ENCODE peak calls at places on chromosome 7, in seven cellular contexts. One of them, this sample, is unnamed.

GRCh38 chr7:33804261-33804660 is 101.1 kb upstream of the BMPER start:
- DNase-seq in mammary epithelial cell: no peak
- DNase-seq in renal cortical epithelial cell: no peak
- DNase-seq in activated naive CD8-positive, alpha-beta T cell treated with anti-CD3 and anti-CD28 coated beads for 36 hours: no peak
- DNase-seq in HFFc6: no peak
- DNase-seq in psoas muscle: no peak
- DNase-seq in IMR-90: no peak
- DNase-seq in this sample: no peak

GRCh38 chr7:133315332-133316040 is 62.6 kb downstream of the EXOC4 start:
- DNase-seq in psoas muscle: no peak
- DNase-seq in IMR-90: peak; percentile 75
- DNase-seq in HFFc6: peak; percentile 36
- DNase-seq in mammary epithelial cell: no peak
- DNase-seq in renal cortical epithelial cell: peak; percentile 15
- DNase-seq in activated naive CD8-positive, alpha-beta T cell treated with anti-CD3 and anti-CD28 coated beads for 36 hours: no peak
- DNase-seq in this sample: no peak

GRCh38 chr7:140678081-140678815 is 5.5 kb downstream of the ADCK2 start:
- DNase-seq in psoas muscle: no peak
- DNase-seq in activated naive CD8-positive, alpha-beta T cell treated with anti-CD3 and anti-CD28 coated beads for 36 hours: no peak
- DNase-seq in IMR-90: no peak
- DNase-seq in mammary epithelial cell: no peak
- DNase-seq in renal cortical epithelial cell: no peak
- DNase-seq in HFFc6: no peak
- DNase-seq in this sample: no peak

GRCh38 chr7:46397591-46397990 is 476.5 kb upstream of the IGFBP3 start:
- DNase-seq in HFFc6: no peak
- DNase-seq in mammary epithelial cell: no peak
- DNase-seq in IMR-90: no peak
- DNase-seq in renal cortical epithelial cell: no peak
- DNase-seq in psoas muscle: no peak
- DNase-seq in activated naive CD8-positive, alpha-beta T cell treated with anti-CD3 and anti-CD28 coated beads for 36 hours: no peak
- DNase-seq in this sample: no peak

GRCh38 chr7:149884016-149884415 is 10.2 kb downstream of the ATP6V0E2 start:
- DNase-seq in IMR-90: no peak
- DNase-seq in psoas muscle: no peak
- DNase-seq in renal cortical epithelial cell: no peak
- DNase-seq in mammary epithelial cell: no peak
- DNase-seq in activated naive CD8-positive, alpha-beta T cell treated with anti-CD3 and anti-CD28 coated beads for 36 hours: no peak
- DNase-seq in HFFc6: no peak
- DNase-seq in this sample: no peak

GRCh38 chr7:93933190-93933589 is 11.7 kb downstream of the GNG11 start:
- DNase-seq in renal cortical epithelial cell: peak; percentile 36
- DNase-seq in mammary epithelial cell: no peak
- DNase-seq in psoas muscle: no peak
- DNase-seq in activated naive CD8-positive, alpha-beta T cell treated with anti-CD3 and anti-CD28 coated beads for 36 hours: no peak
- DNase-seq in IMR-90: no peak
- DNase-seq in HFFc6: no peak
- DNase-seq in this sample: no peak

GRCh38 chr7:104089622-104090021 is 100.2 kb upstream of the RELN start:
- DNase-seq in mammary epithelial cell: no peak
- DNase-seq in IMR-90: no peak
- DNase-seq in renal cortical epithelial cell: no peak
- DNase-seq in psoas muscle: no peak
- DNase-seq in HFFc6: no peak
- DNase-seq in activated naive CD8-positive, alpha-beta T cell treated with anti-CD3 and anti-CD28 coated beads for 36 hours: no peak
- DNase-seq in this sample: no peak

GRCh38 chr7:12889391-12889790 is 202.0 kb downstream of the ARL4A start:
- DNase-seq in HFFc6: no peak
- DNase-seq in activated naive CD8-positive, alpha-beta T cell treated with anti-CD3 and anti-CD28 coated beads for 36 hours: no peak
- DNase-seq in IMR-90: peak; percentile 51
- DNase-seq in psoas muscle: no peak
- DNase-seq in mammary epithelial cell: no peak
- DNase-seq in renal cortical epithelial cell: no peak
- DNase-seq in this sample: no peak

GRCh38 chr7:135853499-135853898 is 104.9 kb upstream of the FAM180A start:
- DNase-seq in activated naive CD8-positive, alpha-beta T cell treated with anti-CD3 and anti-CD28 coated beads for 36 hours: no peak
- DNase-seq in psoas muscle: no peak
- DNase-seq in mammary epithelial cell: peak; percentile 62
- DNase-seq in HFFc6: peak; percentile 42
- DNase-seq in renal cortical epithelial cell: peak; percentile 94
- DNase-seq in IMR-90: no peak
- DNase-seq in this sample: no peak

GRCh38 chr7:23022831-23023230 is 8.9 kb upstream of the HYCC1 start:
- DNase-seq in HFFc6: no peak
- DNase-seq in psoas muscle: no peak
- DNase-seq in mammary epithelial cell: no peak
- DNase-seq in IMR-90: no peak
- DNase-seq in activated naive CD8-positive, alpha-beta T cell treated with anti-CD3 and anti-CD28 coated beads for 36 hours: no peak
- DNase-seq in renal cortical epithelial cell: no peak
- DNase-seq in this sample: no peak

GRCh38 chr7:156143683-156144082 is 331.4 kb upstream of the SHH start:
- DNase-seq in mammary epithelial cell: no peak
- DNase-seq in psoas muscle: no peak
- DNase-seq in HFFc6: no peak
- DNase-seq in IMR-90: no peak
- DNase-seq in renal cortical epithelial cell: no peak
- DNase-seq in activated naive CD8-positive, alpha-beta T cell treated with anti-CD3 and anti-CD28 coated beads for 36 hours: no peak
- DNase-seq in this sample: no peak

GRCh38 chr7:158957921-158958471 is 101.6 kb downstream of the DYNC2I1 start:
- DNase-seq in IMR-90: no peak
- DNase-seq in psoas muscle: no peak
- DNase-seq in HFFc6: no peak
- DNase-seq in activated naive CD8-positive, alpha-beta T cell treated with anti-CD3 and anti-CD28 coated beads for 36 hours: peak; percentile 47
- DNase-seq in renal cortical epithelial cell: no peak
- DNase-seq in mammary epithelial cell: peak; percentile 43
- DNase-seq in this sample: peak; percentile 23

GRCh38 chr7:137109966-137110930 is 233.3 kb downstream of the PTN start:
- DNase-seq in activated naive CD8-positive, alpha-beta T cell treated with anti-CD3 and anti-CD28 coated beads for 36 hours: no peak
- DNase-seq in IMR-90: peak; percentile 68
- DNase-seq in HFFc6: no peak
- DNase-seq in mammary epithelial cell: peak; percentile 38
- DNase-seq in psoas muscle: no peak
- DNase-seq in renal cortical epithelial cell: no peak
- DNase-seq in this sample: no peak

GRCh38 chr7:44666566-44666965 is 60.1 kb downstream of the OGDH start:
- DNase-seq in renal cortical epithelial cell: no peak
- DNase-seq in HFFc6: no peak
- DNase-seq in activated naive CD8-positive, alpha-beta T cell treated with anti-CD3 and anti-CD28 coated beads for 36 hours: no peak
- DNase-seq in mammary epithelial cell: no peak
- DNase-seq in IMR-90: no peak
- DNase-seq in psoas muscle: no peak
- DNase-seq in this sample: no peak

GRCh38 chr7:140607441-140607989 is 33.1 kb downstream of the DENND2A start:
- DNase-seq in HFFc6: peak; percentile 46
- DNase-seq in IMR-90: peak; percentile 91
- DNase-seq in mammary epithelial cell: peak; percentile 53
- DNase-seq in renal cortical epithelial cell: no peak
- DNase-seq in activated naive CD8-positive, alpha-beta T cell treated with anti-CD3 and anti-CD28 coated beads for 36 hours: no peak
- DNase-seq in psoas muscle: peak; percentile 84
- DNase-seq in this sample: no peak

GRCh38 chr7:32958046-32959025 is 1.1 kb downstream of the FKBP9 start:
- DNase-seq in psoas muscle: peak; percentile 80
- DNase-seq in activated naive CD8-positive, alpha-beta T cell treated with anti-CD3 and anti-CD28 coated beads for 36 hours: no peak
- DNase-seq in IMR-90: peak; percentile 59
- DNase-seq in renal cortical epithelial cell: peak; percentile 13
- DNase-seq in HFFc6: peak; percentile 44
- DNase-seq in mammary epithelial cell: peak; percentile 65
- DNase-seq in this sample: no peak

GRCh38 chr7:50869108-50869716 is 86.5 kb upstream of the GRB10 start:
- DNase-seq in activated naive CD8-positive, alpha-beta T cell treated with anti-CD3 and anti-CD28 coated beads for 36 hours: no peak
- DNase-seq in psoas muscle: no peak
- DNase-seq in HFFc6: peak; percentile 76
- DNase-seq in IMR-90: peak; percentile 87
- DNase-seq in mammary epithelial cell: peak; percentile 82
- DNase-seq in renal cortical epithelial cell: peak; percentile 87
- DNase-seq in this sample: no peak

GRCh38 chr7:79810945-79811344 is 323.7 kb upstream of the GNAI1 start:
- DNase-seq in psoas muscle: no peak
- DNase-seq in mammary epithelial cell: no peak
- DNase-seq in IMR-90: peak; percentile 45
- DNase-seq in HFFc6: no peak
- DNase-seq in activated naive CD8-positive, alpha-beta T cell treated with anti-CD3 and anti-CD28 coated beads for 36 hours: no peak
- DNase-seq in renal cortical epithelial cell: peak; percentile 23
- DNase-seq in this sample: no peak

GRCh38 chr7:39651262-39651661 is 27.9 kb downstream of the RALA start:
- DNase-seq in mammary epithelial cell: no peak
- DNase-seq in psoas muscle: no peak
- DNase-seq in activated naive CD8-positive, alpha-beta T cell treated with anti-CD3 and anti-CD28 coated beads for 36 hours: no peak
- DNase-seq in renal cortical epithelial cell: peak; percentile 37
- DNase-seq in IMR-90: peak; percentile 83
- DNase-seq in HFFc6: peak; percentile 41
- DNase-seq in this sample: no peak

GRCh38 chr7:20784311-20785210 is 2.1 kb downstream of the SP8 start:
- DNase-seq in activated naive CD8-positive, alpha-beta T cell treated with anti-CD3 and anti-CD28 coated beads for 36 hours: no peak
- DNase-seq in IMR-90: no peak
- DNase-seq in HFFc6: no peak
- DNase-seq in mammary epithelial cell: peak; percentile 66
- DNase-seq in psoas muscle: no peak
- DNase-seq in renal cortical epithelial cell: peak; percentile 13
- DNase-seq in this sample: no peak

GRCh38 chr7:38840736-38841460 is 68.1 kb downstream of the VPS41 start:
- DNase-seq in mammary epithelial cell: peak; percentile 17
- DNase-seq in IMR-90: peak; percentile 93
- DNase-seq in HFFc6: peak; percentile 78
- DNase-seq in renal cortical epithelial cell: peak; percentile 80
- DNase-seq in psoas muscle: no peak
- DNase-seq in activated naive CD8-positive, alpha-beta T cell treated with anti-CD3 and anti-CD28 coated beads for 36 hours: no peak
- DNase-seq in this sample: no peak

GRCh38 chr7:74010407-74010806 is 17.6 kb upstream of the ELN start:
- DNase-seq in renal cortical epithelial cell: no peak
- DNase-seq in mammary epithelial cell: no peak
- DNase-seq in psoas muscle: peak; percentile 71
- DNase-seq in activated naive CD8-positive, alpha-beta T cell treated with anti-CD3 and anti-CD28 coated beads for 36 hours: no peak
- DNase-seq in IMR-90: peak; percentile 54
- DNase-seq in HFFc6: no peak
- DNase-seq in this sample: no peak

GRCh38 chr7:6729492-6730342 is 23.0 kb upstream of the ZNF12 start:
- DNase-seq in mammary epithelial cell: peak; percentile 75
- DNase-seq in IMR-90: peak; percentile 90
- DNase-seq in activated naive CD8-positive, alpha-beta T cell treated with anti-CD3 and anti-CD28 coated beads for 36 hours: peak; percentile 87
- DNase-seq in psoas muscle: peak; percentile 97
- DNase-seq in renal cortical epithelial cell: peak; percentile 86
- DNase-seq in HFFc6: peak; percentile 81
- DNase-seq in this sample: peak; percentile 89

This sample was measured in stimulated activated naive CD8-positive, alpha-beta T cell treated with anti-CD3 and anti-CD28 coated beads, Interleukin-15, Interleukin-2, amounts not matched to agents 100 U/mL and 50 U/mL, for 24 hours.